ENCODE peak calls at places on chromosomes 1 and 21, in six cellular contexts. One of them, this sample, is unnamed.

GRCh38 chr1:45146833-45147232 is 59.6 kb downstream of the ZSWIM5 start:
- DNase-seq in esophagus squamous epithelium: no peak
- DNase-seq in HCT116: no peak
- DNase-seq in breast epithelium: no peak
- DNase-seq in body of pancreas: no peak
- DNase-seq in uterus: no peak
- DNase-seq in this sample: no peak

GRCh38 chr1:24503003-24503751 is 541 bp downstream of the RCAN3 start:
- DNase-seq in esophagus squamous epithelium: no peak
- DNase-seq in HCT116: no peak
- DNase-seq in breast epithelium: no peak
- DNase-seq in body of pancreas: no peak
- DNase-seq in uterus: no peak
- DNase-seq in this sample: no peak

GRCh38 chr1:119160851-119161250 is 20.4 kb upstream of the WARS2 start:
- DNase-seq in esophagus squamous epithelium: no peak
- DNase-seq in HCT116: no peak
- DNase-seq in breast epithelium: no peak
- DNase-seq in body of pancreas: no peak
- DNase-seq in uterus: no peak
- DNase-seq in this sample: no peak

GRCh38 chr1:7218210-7218832 is 433.1 kb downstream of the CAMTA1 start:
- DNase-seq in esophagus squamous epithelium: no peak
- DNase-seq in HCT116: peak; percentile 51
- DNase-seq in breast epithelium: no peak
- DNase-seq in body of pancreas: peak; percentile 44
- DNase-seq in uterus: no peak
- DNase-seq in this sample: no peak

GRCh38 chr1:192810253-192810880 is 1.5 kb downstream of the RGS2 start:
- DNase-seq in esophagus squamous epithelium: no peak
- DNase-seq in HCT116: no peak
- DNase-seq in breast epithelium: no peak
- DNase-seq in body of pancreas: peak; percentile 59
- DNase-seq in uterus: no peak
- DNase-seq in this sample: no peak

GRCh38 chr1:58922302-58923089 is 138.6 kb upstream of the JUN start:
- DNase-seq in esophagus squamous epithelium: no peak
- DNase-seq in HCT116: no peak
- DNase-seq in breast epithelium: peak; percentile 65
- DNase-seq in body of pancreas: peak; percentile 81
- DNase-seq in uterus: peak; percentile 70
- DNase-seq in this sample: peak; percentile 68

GRCh38 chr1:7290971-7291970 is 479.8 kb upstream of the VAMP3 start:
- DNase-seq in esophagus squamous epithelium: no peak
- DNase-seq in HCT116: no peak
- DNase-seq in breast epithelium: no peak
- DNase-seq in body of pancreas: peak; percentile 51
- DNase-seq in uterus: peak; percentile 35
- DNase-seq in this sample: no peak

GRCh38 chr1:55005351-55006140 is 6.8 kb downstream of the BSND start:
- DNase-seq in esophagus squamous epithelium: no peak
- DNase-seq in HCT116: no peak
- DNase-seq in breast epithelium: no peak
- DNase-seq in body of pancreas: no peak
- DNase-seq in uterus: no peak
- DNase-seq in this sample: no peak

GRCh38 chr1:37634554-37635308 is at the start of gene RSPO1:
- DNase-seq in esophagus squamous epithelium: no peak
- DNase-seq in HCT116: no peak
- DNase-seq in breast epithelium: no peak
- DNase-seq in body of pancreas: no peak
- DNase-seq in uterus: peak; percentile 79
- DNase-seq in this sample: peak; percentile 21

GRCh38 chr1:221667504-221667903 is 74.4 kb downstream of the DUSP10 start:
- DNase-seq in esophagus squamous epithelium: no peak
- DNase-seq in HCT116: peak; percentile 3
- DNase-seq in breast epithelium: no peak
- DNase-seq in body of pancreas: peak; percentile 21
- DNase-seq in uterus: no peak
- DNase-seq in this sample: no peak

GRCh38 chr1:59432531-59433439 is 135.9 kb downstream of the FGGY start:
- DNase-seq in esophagus squamous epithelium: no peak
- DNase-seq in HCT116: no peak
- DNase-seq in breast epithelium: no peak
- DNase-seq in body of pancreas: peak; percentile 22
- DNase-seq in uterus: no peak
- DNase-seq in this sample: no peak

GRCh38 chr1:216553040-216553439 is 129.8 kb upstream of the USH2A start:
- DNase-seq in esophagus squamous epithelium: no peak
- DNase-seq in HCT116: no peak
- DNase-seq in breast epithelium: no peak
- DNase-seq in body of pancreas: no peak
- DNase-seq in uterus: no peak
- DNase-seq in this sample: no peak

GRCh38 chr21:27190601-27191000 is 223.7 kb upstream of the ADAMTS5 start:
- DNase-seq in esophagus squamous epithelium: no peak
- DNase-seq in HCT116: no peak
- DNase-seq in breast epithelium: no peak
- DNase-seq in body of pancreas: no peak
- DNase-seq in uterus: no peak
- DNase-seq in this sample: no peak

GRCh38 chr1:45979778-45980176 is 152.7 kb downstream of the PIK3R3 start:
- DNase-seq in esophagus squamous epithelium: no peak
- DNase-seq in HCT116: no peak
- DNase-seq in breast epithelium: no peak
- DNase-seq in body of pancreas: no peak
- DNase-seq in uterus: no peak
- DNase-seq in this sample: no peak

GRCh38 chr1:36304970-36305914 is 926 bp upstream of the SH3D21 start:
- DNase-seq in esophagus squamous epithelium: no peak
- DNase-seq in HCT116: no peak
- DNase-seq in breast epithelium: no peak
- DNase-seq in body of pancreas: no peak
- DNase-seq in uterus: no peak
- DNase-seq in this sample: peak; percentile 6

GRCh38 chr21:39444406-39445145 is 1.0 kb downstream of the LCA5L start:
- DNase-seq in esophagus squamous epithelium: no peak
- DNase-seq in HCT116: no peak
- DNase-seq in breast epithelium: no peak
- DNase-seq in body of pancreas: no peak
- DNase-seq in uterus: peak; percentile 26
- DNase-seq in this sample: no peak

GRCh38 chr21:33033094-33033951 is 7.6 kb downstream of the OLIG2 start:
- DNase-seq in esophagus squamous epithelium: no peak
- DNase-seq in HCT116: no peak
- DNase-seq in breast epithelium: no peak
- DNase-seq in body of pancreas: no peak
- DNase-seq in uterus: no peak
- DNase-seq in this sample: no peak
- H3K4me3 ChIP-seq in esophagus squamous epithelium: no peak overlapping the region
- H3K4me3 ChIP-seq in HCT116: no peak overlapping the region
- H3K4me3 ChIP-seq in breast epithelium: no peak overlapping the region
- H3K4me3 ChIP-seq in body of pancreas: no peak overlapping the region
- H3K4me3 ChIP-seq in uterus: no peak overlapping the region
- H3K4me3 ChIP-seq in this sample: no peak overlapping the region

GRCh38 chr1:61081637-61082335 is 575 bp upstream of the NFIA start:
- DNase-seq in esophagus squamous epithelium: no peak
- DNase-seq in HCT116: no peak
- DNase-seq in breast epithelium: peak; percentile 54
- DNase-seq in body of pancreas: peak; percentile 45
- DNase-seq in uterus: peak; percentile 48
- DNase-seq in this sample: peak; percentile 51
- H3K27ac ChIP-seq in esophagus squamous epithelium: peak overlapping the region; percentile 96
- H3K27ac ChIP-seq in HCT116: peak overlapping the region; percentile 43
- H3K27ac ChIP-seq in breast epithelium: peak overlapping the region; percentile 86
- H3K27ac ChIP-seq in body of pancreas: peak overlapping the region; percentile 91
- H3K27ac ChIP-seq in uterus: peak overlapping the region; percentile 96
- H3K27ac ChIP-seq in this sample: peak overlapping the region; percentile 59

DNA sequence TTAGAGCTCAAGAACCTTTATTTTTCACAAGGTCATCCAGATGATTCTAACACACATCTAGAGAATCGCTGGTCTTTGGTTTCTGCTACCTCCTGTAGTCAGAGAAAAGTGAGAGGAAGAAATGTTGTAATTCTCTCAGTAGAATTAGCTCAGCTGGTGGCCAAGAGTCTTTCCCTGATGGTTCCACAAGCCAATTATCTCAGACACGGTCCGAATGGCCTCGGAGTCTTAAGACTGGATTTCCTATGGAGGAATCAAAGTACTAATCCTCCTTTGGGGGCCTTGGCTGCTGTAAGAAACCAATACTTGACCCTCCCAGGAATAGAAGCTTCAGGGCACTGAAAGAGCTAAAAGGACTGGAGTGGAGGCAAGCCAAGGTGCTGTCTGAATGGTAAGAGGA is 1.8 kb downstream of the TMEM81 start:
- DNase-seq in esophagus squamous epithelium: no peak
- DNase-seq in HCT116: no peak
- DNase-seq in breast epithelium: no peak
- DNase-seq in body of pancreas: no peak
- DNase-seq in uterus: no peak
- DNase-seq in this sample: no peak
- TF ChIP-seq POLR2A in esophagus squamous epithelium: no peak
- TF ChIP-seq POLR2A in HCT116: no peak
- TF ChIP-seq POLR2A in breast epithelium: no peak
- TF ChIP-seq POLR2A in body of pancreas: no peak
- TF ChIP-seq POLR2A in uterus: no peak
- TF ChIP-seq POLR2A in this sample: no peak

GRCh38 chr1:203672354-203672753 is 45.7 kb downstream of the ATP2B4 start:
- DNase-seq in esophagus squamous epithelium: no peak
- DNase-seq in HCT116: no peak
- DNase-seq in breast epithelium: no peak
- DNase-seq in body of pancreas: peak; percentile 74
- DNase-seq in uterus: peak; percentile 71
- DNase-seq in this sample: no peak

GRCh38 chr1:203675596-203676347 is 49.1 kb downstream of the ATP2B4 start:
- DNase-seq in esophagus squamous epithelium: no peak
- DNase-seq in HCT116: no peak
- DNase-seq in breast epithelium: no peak
- DNase-seq in body of pancreas: peak; percentile 71
- DNase-seq in uterus: no peak
- DNase-seq in this sample: no peak

GRCh38 chr1:203676455-203676854 is 49.8 kb downstream of the ATP2B4 start:
- DNase-seq in esophagus squamous epithelium: no peak
- DNase-seq in HCT116: no peak
- DNase-seq in breast epithelium: no peak
- DNase-seq in body of pancreas: no peak
- DNase-seq in uterus: no peak
- DNase-seq in this sample: no peak

GRCh38 chr1:203671808-203672207 is 45.2 kb downstream of the ATP2B4 start:
- DNase-seq in esophagus squamous epithelium: no peak
- DNase-seq in HCT116: no peak
- DNase-seq in breast epithelium: no peak
- DNase-seq in body of pancreas: no peak
- DNase-seq in uterus: no peak
- DNase-seq in this sample: no peak

GRCh38 chr1:203673550-203674411 is 47.1 kb downstream of the ATP2B4 start:
- DNase-seq in esophagus squamous epithelium: no peak
- DNase-seq in HCT116: peak; percentile 90
- DNase-seq in breast epithelium: no peak
- DNase-seq in body of pancreas: peak; percentile 59
- DNase-seq in uterus: peak; percentile 56
- DNase-seq in this sample: peak; percentile 54
- H3K4me3 ChIP-seq in esophagus squamous epithelium: no peak overlapping the region
- H3K4me3 ChIP-seq in HCT116: no peak overlapping the region
- H3K4me3 ChIP-seq in breast epithelium: no peak overlapping the region
- H3K4me3 ChIP-seq in body of pancreas: no peak overlapping the region
- H3K4me3 ChIP-seq in uterus: no peak overlapping the region
- H3K4me3 ChIP-seq in this sample: no peak overlapping the region

GRCh38 chr21:25234857-25235801 is 372.2 kb downstream of the MRPL39 start:
- DNase-seq in esophagus squamous epithelium: no peak
- DNase-seq in HCT116: no peak
- DNase-seq in breast epithelium: no peak
- DNase-seq in body of pancreas: no peak
- DNase-seq in uterus: no peak
- DNase-seq in this sample: no peak
- H3K27ac ChIP-seq in esophagus squamous epithelium: no peak overlapping the region
- H3K27ac ChIP-seq in HCT116: no peak overlapping the region
- H3K27ac ChIP-seq in breast epithelium: no peak overlapping the region
- H3K27ac ChIP-seq in body of pancreas: no peak overlapping the region
- H3K27ac ChIP-seq in uterus: no peak overlapping the region
- H3K27ac ChIP-seq in this sample: no peak overlapping the region

GRCh38 chr1:2412395-2412772 is at the start of gene PEX10:
- DNase-seq in esophagus squamous epithelium: peak; percentile 62
- DNase-seq in HCT116: peak; percentile 88
- DNase-seq in breast epithelium: peak; percentile 98
- DNase-seq in body of pancreas: peak; percentile 98
- DNase-seq in uterus: peak; percentile 98
- DNase-seq in this sample: peak; percentile 98
- TF ChIP-seq POLR2A in esophagus squamous epithelium: no peak
- TF ChIP-seq POLR2A in HCT116: no peak
- TF ChIP-seq POLR2A in breast epithelium: no peak
- TF ChIP-seq POLR2A in body of pancreas: peak; percentile 58
- TF ChIP-seq POLR2A in uterus: no peak
- TF ChIP-seq POLR2A in this sample: peak; percentile 47

DNA sequence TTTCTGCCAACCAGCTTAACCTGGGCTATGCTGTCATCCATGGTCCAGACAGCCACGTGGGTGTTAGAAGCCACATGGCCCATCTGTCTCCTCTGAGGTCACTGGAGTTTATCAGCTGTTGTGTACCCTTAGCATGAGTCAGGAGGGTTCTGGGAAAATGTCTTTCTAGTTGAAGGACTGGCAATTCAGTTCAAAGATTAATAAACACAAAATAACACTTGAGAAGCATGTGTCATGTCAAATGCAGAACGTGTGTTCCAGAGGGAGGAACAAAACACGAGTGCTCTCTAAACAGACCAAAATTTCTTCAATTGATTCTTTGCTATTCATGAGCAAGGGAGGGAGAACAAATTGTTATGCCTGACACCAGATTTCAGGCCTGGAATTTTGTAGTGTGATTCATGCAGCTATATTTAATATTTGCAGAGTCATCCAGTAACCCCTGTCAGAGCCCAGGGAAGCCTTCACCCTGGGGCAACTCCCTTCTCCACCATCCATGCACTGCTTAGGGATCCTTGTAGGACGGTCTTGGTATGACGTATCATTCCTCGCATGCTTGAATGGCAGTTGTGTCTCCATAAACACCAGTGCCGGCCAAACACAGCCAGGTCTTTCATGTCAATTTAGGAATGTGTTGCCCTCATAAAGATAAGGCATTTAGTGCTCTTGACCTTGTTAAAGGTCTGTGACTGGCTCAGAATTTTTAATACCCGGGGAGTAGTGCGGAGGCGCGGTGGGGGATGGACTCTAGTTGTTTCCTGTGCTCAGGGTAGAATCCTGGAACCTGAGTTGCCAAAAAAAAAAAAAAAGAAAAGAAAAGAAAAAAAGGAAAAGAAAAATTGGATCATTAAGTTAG is 27.7 kb upstream of the DYRK1A start:
- DNase-seq in esophagus squamous epithelium: no peak
- DNase-seq in HCT116: peak; percentile 61
- DNase-seq in breast epithelium: no peak
- DNase-seq in body of pancreas: peak; percentile 29
- DNase-seq in uterus: peak; percentile 51
- DNase-seq in this sample: peak; percentile 48
- H3K4me3 ChIP-seq in esophagus squamous epithelium: no peak overlapping the region
- H3K4me3 ChIP-seq in HCT116: no peak overlapping the region
- H3K4me3 ChIP-seq in breast epithelium: no peak overlapping the region
- H3K4me3 ChIP-seq in body of pancreas: no peak overlapping the region
- H3K4me3 ChIP-seq in uterus: no peak overlapping the region
- H3K4me3 ChIP-seq in this sample: no peak overlapping the region

This sample was measured in ovary.